ENCODE peak calls at places on chromosomes 4 and X, in four cellular contexts. One of them, this sample, is unnamed.

GRCh38 chr4:20256381-20256881 is 4.7 kb downstream of the SLIT2 start:
- DNase-seq in ELR: peak
- DNase-seq in fibroblast of the aortic adventitia: peak
- DNase-seq in nucleus accumbens: no peak
- DNase-seq in this sample: no peak

GRCh38 chr4:74047152-74047551 is 8.7 kb upstream of the CXCL3 start:
- DNase-seq in nucleus accumbens: no peak
- DNase-seq in fibroblast of the aortic adventitia: no peak
- DNase-seq in ELR: no peak
- DNase-seq in this sample: no peak

GRCh38 chrX:49271341-49271740 is 1.7 kb downstream of the PPP1R3F start:
- DNase-seq in fibroblast of the aortic adventitia: no peak
- DNase-seq in nucleus accumbens: no peak
- DNase-seq in ELR: no peak
- DNase-seq in this sample: no peak

GRCh38 chr4:139890810-139891209 is 225.2 kb downstream of the MGST2 start:
- DNase-seq in nucleus accumbens: no peak
- DNase-seq in fibroblast of the aortic adventitia: peak
- DNase-seq in ELR: peak
- DNase-seq in this sample: peak

GRCh38 chrX:24204331-24204730 is 54.8 kb downstream of the ZFX start:
- DNase-seq in nucleus accumbens: no peak
- DNase-seq in ELR: peak
- DNase-seq in fibroblast of the aortic adventitia: peak
- DNase-seq in this sample: peak

GRCh38 chr4:185036842-185037241 is 18.6 kb downstream of the HELT start:
- DNase-seq in ELR: no peak
- DNase-seq in nucleus accumbens: no peak
- DNase-seq in fibroblast of the aortic adventitia: no peak
- DNase-seq in this sample: no peak

GRCh38 chrX:37667141-37667540 is 18.4 kb upstream of the XK start:
- DNase-seq in nucleus accumbens: no peak
- DNase-seq in fibroblast of the aortic adventitia: no peak
- DNase-seq in ELR: no peak
- DNase-seq in this sample: no peak

GRCh38 chrX:46366597-46367207 is 178.5 kb downstream of the ZNF674 start:
- DNase-seq in ELR: no peak
- DNase-seq in nucleus accumbens: no peak
- DNase-seq in fibroblast of the aortic adventitia: no peak
- DNase-seq in this sample: no peak

GRCh38 chr4:80219301-80220025 is 22.2 kb downstream of the PRDM8 start:
- DNase-seq in ELR: peak
- DNase-seq in nucleus accumbens: no peak
- DNase-seq in fibroblast of the aortic adventitia: peak
- DNase-seq in this sample: no peak

GRCh38 chrX:119757646-119757978 is 776 bp upstream of the SOWAHD start:
- DNase-seq in ELR: no peak
- DNase-seq in nucleus accumbens: no peak
- DNase-seq in fibroblast of the aortic adventitia: no peak
- DNase-seq in this sample: no peak

GRCh38 chr4:123168812-123169211 is 227.8 kb upstream of the SPRY1 start:
- DNase-seq in ELR: no peak
- DNase-seq in nucleus accumbens: no peak
- DNase-seq in fibroblast of the aortic adventitia: no peak
- DNase-seq in this sample: no peak

GRCh38 chr4:789571-790465 is 36.1 kb downstream of the CPLX1 start:
- DNase-seq in ELR: no peak
- DNase-seq in fibroblast of the aortic adventitia: no peak
- DNase-seq in nucleus accumbens: no peak
- DNase-seq in this sample: no peak

GRCh38 chrX:50471390-50471789 is 765 bp upstream of the DGKK start:
- DNase-seq in fibroblast of the aortic adventitia: no peak
- DNase-seq in ELR: no peak
- DNase-seq in nucleus accumbens: no peak
- DNase-seq in this sample: no peak

GRCh38 chrX:16999275-16999674 is 52.8 kb downstream of the REPS2 start:
- DNase-seq in nucleus accumbens: no peak
- DNase-seq in ELR: no peak
- DNase-seq in fibroblast of the aortic adventitia: no peak
- DNase-seq in this sample: peak

GRCh38 chrX:40581333-40581910 is 652 bp downstream of the ATP6AP2 start:
- DNase-seq in nucleus accumbens: no peak
- DNase-seq in fibroblast of the aortic adventitia: peak
- DNase-seq in ELR: peak
- DNase-seq in this sample: peak

GRCh38 chr4:139767168-139767567 is 101.5 kb downstream of the MGST2 start:
- DNase-seq in fibroblast of the aortic adventitia: no peak
- DNase-seq in ELR: no peak
- DNase-seq in nucleus accumbens: no peak
- DNase-seq in this sample: no peak

GRCh38 chr4:182280439-182281111 is 37.4 kb downstream of the TENM3 start:
- DNase-seq in nucleus accumbens: peak
- DNase-seq in ELR: no peak
- DNase-seq in fibroblast of the aortic adventitia: peak
- DNase-seq in this sample: no peak

GRCh38 chrX:155718964-155719586 is 106.3 kb upstream of the TMLHE start:
- DNase-seq in fibroblast of the aortic adventitia: peak
- DNase-seq in nucleus accumbens: no peak
- DNase-seq in ELR: no peak
- DNase-seq in this sample: peak

GRCh38 chrX:17655232-17656034 is 81.9 kb upstream of the SCML1 start:
- DNase-seq in nucleus accumbens: no peak
- DNase-seq in fibroblast of the aortic adventitia: peak
- DNase-seq in ELR: no peak
- DNase-seq in this sample: no peak

GRCh38 chr4:175639346-175639745 is 172.7 kb downstream of the GPM6A start:
- DNase-seq in fibroblast of the aortic adventitia: no peak
- DNase-seq in nucleus accumbens: no peak
- DNase-seq in ELR: no peak
- DNase-seq in this sample: peak

GRCh38 chr4:157271166-157271869 is 50.8 kb downstream of the GRIA2 start:
- DNase-seq in nucleus accumbens: no peak
- DNase-seq in fibroblast of the aortic adventitia: no peak
- DNase-seq in ELR: peak
- DNase-seq in this sample: no peak

GRCh38 chr4:122205687-122206086 is 53.6 kb downstream of the BLTP1 start:
- DNase-seq in ELR: no peak
- DNase-seq in fibroblast of the aortic adventitia: no peak
- DNase-seq in nucleus accumbens: no peak
- DNase-seq in this sample: peak

GRCh38 chr4:123867910-123868587 is 471.5 kb downstream of the SPRY1 start:
- DNase-seq in fibroblast of the aortic adventitia: no peak
- DNase-seq in nucleus accumbens: no peak
- DNase-seq in ELR: no peak
- DNase-seq in this sample: peak

GRCh38 chrX:139120760-139121159 is 409.2 kb upstream of the FGF13 start:
- DNase-seq in ELR: peak
- DNase-seq in fibroblast of the aortic adventitia: no peak
- DNase-seq in nucleus accumbens: no peak
- DNase-seq in this sample: peak

GRCh38 chrX:130109429-130110378 is 593 bp downstream of the ELF4 start:
- DNase-seq in ELR: peak
- DNase-seq in nucleus accumbens: no peak
- DNase-seq in fibroblast of the aortic adventitia: peak
- DNase-seq in this sample: no peak

GRCh38 chr4:8858188-8858924 is 13.3 kb downstream of the HMX1 start:
- DNase-seq in ELR: no peak
- DNase-seq in fibroblast of the aortic adventitia: no peak
- DNase-seq in nucleus accumbens: no peak
- DNase-seq in this sample: no peak

GRCh38 chr4:41146716-41147506 is 67.4 kb downstream of the APBB2 start:
- DNase-seq in nucleus accumbens: peak
- DNase-seq in ELR: peak
- DNase-seq in fibroblast of the aortic adventitia: peak
- DNase-seq in this sample: peak

GRCh38 chr4:168710353-168710946 is 213.6 kb downstream of the PALLD start:
- DNase-seq in fibroblast of the aortic adventitia: peak
- DNase-seq in nucleus accumbens: no peak
- DNase-seq in ELR: peak
- DNase-seq in this sample: peak

GRCh38 chr4:16579866-16580265 is 318.6 kb downstream of the LDB2 start:
- DNase-seq in fibroblast of the aortic adventitia: peak
- DNase-seq in ELR: peak
- DNase-seq in nucleus accumbens: no peak
- DNase-seq in this sample: peak

GRCh38 chrX:150508461-150509367 is 59.7 kb upstream of the MTM1 start:
- DNase-seq in fibroblast of the aortic adventitia: peak
- DNase-seq in nucleus accumbens: peak
- DNase-seq in ELR: no peak
- DNase-seq in this sample: no peak

GRCh38 chr4:162510937-162511336 is 347.1 kb upstream of the FSTL5 start:
- DNase-seq in fibroblast of the aortic adventitia: no peak
- DNase-seq in ELR: no peak
- DNase-seq in nucleus accumbens: no peak
- DNase-seq in this sample: no peak

GRCh38 chr4:24753519-24753918 is 41.9 kb upstream of the SOD3 start:
- DNase-seq in nucleus accumbens: no peak
- DNase-seq in fibroblast of the aortic adventitia: no peak
- DNase-seq in ELR: peak
- DNase-seq in this sample: peak